ENCODE peak calls at places on chromosomes 1 and 21, in five cellular contexts. C is cerebellum, H is HFF-Myc, W is DMS53, E is heart left ventricle. N is an unnamed sample.

GRCh38 chr1:226664413-226665101 is 74.5 kb downstream of the ITPKB start:
- DNase-seq in C (no peak), H (no peak), W (peak), E (peak), N (peak)

GRCh38 chr1:157181258-157181657 is 43.1 kb upstream of the ETV3 start:
- DNase-seq in C (no peak), H (no peak), W (no peak), E (no peak), N (no peak)

GRCh38 chr1:95382385-95382784 is 148.4 kb downstream of the RWDD3 start:
- DNase-seq in C (no peak), H (no peak), W (peak), E (no peak), N (no peak)

GRCh38 chr1:231055271-231055670 is 15.2 kb upstream of the FAM89A start:
- DNase-seq in C (no peak), H (no peak), W (no peak), E (no peak), N (no peak)

GRCh38 chr1:27601771-27602509 is 2.0 kb downstream of the AHDC1 start:
- DNase-seq in C (no peak), H (no peak), W (peak), E (peak), N (peak)

GRCh38 chr21:26070822-26071425 is 99.6 kb downstream of the APP start:
- DNase-seq in C (peak), H (peak), W (no peak), E (peak), N (peak)

GRCh38 chr21:39386194-39386593 is 37.3 kb upstream of the HMGN1 start:
- DNase-seq in C (peak), H (no peak), W (no peak), E (no peak), N (no peak)

GRCh38 chr1:8727809-8728213 is 89.6 kb downstream of the RERE start:
- DNase-seq in C (no peak), H (no peak), W (no peak), E (peak), N (no peak)

GRCh38 chr1:215631489-215631888 is 64.4 kb downstream of the KCTD3 start:
- DNase-seq in C (peak), H (peak), W (peak), E (no peak), N (peak)

GRCh38 chr1:55363261-55363660 is 148.1 kb upstream of the USP24 start:
- DNase-seq in C (no peak), H (no peak), W (peak), E (no peak), N (peak)

GRCh38 chr1:154614887-154615286 is 6.9 kb upstream of the ADAR start:
- DNase-seq in C (no peak), H (no peak), W (no peak), E (no peak), N (no peak)

GRCh38 chr1:212669102-212669501 is 30.5 kb downstream of the BATF3 start:
- DNase-seq in C (no peak), H (no peak), W (peak), E (no peak), N (peak)